ENCODE peak calls at places on chromosome 22, in four cellular contexts. I is left ventricle myocardium inferior, W is hippocampal formation, B is hypothalamus. E is an unnamed sample.
A peak's percentile ranks its signal among the peaks of the same experiment; 100 is the strongest.

GRCh38 chr22:26800858-26801257 is 143.5 kb downstream of the MIAT start:
- DNase-seq in I (no peak), W (no peak), B (no peak), E (no peak)

GRCh38 chr22:47818496-47818895 is 1056.0 kb downstream of the TBC1D22A start:
- DNase-seq in I (no peak), W (no peak), B (no peak), E (no peak)

GRCh38 chr22:30308518-30309230 is 18.1 kb downstream of the TBC1D10A start:
- DNase-seq in I (no peak), W (no peak), B (no peak), E (no peak)

GRCh38 chr22:26762503-26763170 is 105.2 kb downstream of the MIAT start:
- DNase-seq in I (no peak), W (no peak), B (no peak), E (no peak)

GRCh38 chr22:19046719-19047609 is 75.2 kb downstream of the DGCR2 start:
- DNase-seq in I (no peak), W (no peak), B (no peak), E (no peak)

GRCh38 chr22:50313021-50313420 is 5.6 kb upstream of the PLXNB2 start:
- DNase-seq in I (no peak), W (no peak), B (no peak), E (no peak)

GRCh38 chr22:49735411-49736311 is 92.0 kb downstream of the BRD1 start:
- DNase-seq in I (no peak), W (no peak), B (no peak), E (no peak)

GRCh38 chr22:39176067-39176621 is 23.7 kb upstream of the CBX7 start:
- DNase-seq in I (peak; percentile 77), W (no peak), B (no peak), E (no peak)

GRCh38 chr22:19703869-19704268 is 10.4 kb upstream of the SEPTIN5 start:
- DNase-seq in I (no peak), W (no peak), B (no peak), E (no peak)

GRCh38 chr22:28171713-28172112 is 252.7 kb upstream of the PITPNB start:
- DNase-seq in I (no peak), W (no peak), B (no peak), E (no peak)

GRCh38 chr22:23205330-23205729 is 25.0 kb downstream of the BCR start:
- DNase-seq in I (peak; percentile 7), W (no peak), B (no peak), E (no peak)

GRCh38 chr22:48104102-48104738 is 1341.8 kb downstream of the TBC1D22A start:
- DNase-seq in I (no peak), W (no peak), B (no peak), E (no peak)

GRCh38 chr22:36413022-36413770 is 25.4 kb upstream of the MYH9 start:
- DNase-seq in I (no peak), W (no peak), B (no peak), E (no peak)

GRCh38 chr22:38313384-38313955 is 3.8 kb downstream of the CSNK1E start:
- DNase-seq in I (peak; percentile 78), W (no peak), B (no peak), E (peak; percentile 22)